ENCODE peak calls at places on chromosome 13, in nine cellular contexts. N is SJSA1, M is lung, U is heart right ventricle, P is IMR-90, L is upper lobe of right lung, W is HL-60, D is neuronal stem cell, Q is tibial nerve. E is an unnamed sample.

GRCh38 chr13:93217701-93218100 is 8.9 kb upstream of the GPC6 start:
- DNase-seq in N (no peak), M (no peak), U (no peak), P (no peak), L (no peak), W (no peak), D (no peak), Q (no peak), E (no peak)

GRCh38 chr13:80524447-80525215 is 183.7 kb upstream of the SPRY2 start:
- DNase-seq in N (no peak), M (no peak), U (no peak), P (no peak), L (no peak), W (no peak), D (no peak), Q (no peak), E (no peak)

GRCh38 chr13:34076943-34077703 is 259.2 kb downstream of the RFC3 start:
- DNase-seq in N (no peak), M (no peak), U (no peak), P (peak; percentile 1), L (no peak), W (no peak), D (no peak), Q (no peak), E (no peak)

GRCh38 chr13:111491659-111492058 is 171.2 kb downstream of the TEX29 start:
- DNase-seq in N (peak; percentile 40), M (no peak), U (no peak), P (no peak), L (peak; percentile 17), W (no peak), D (no peak), Q (no peak), E (no peak)

GRCh38 chr13:97317933-97318332 is 95.8 kb downstream of the MBNL2 start:
- DNase-seq in N (no peak), M (no peak), U (no peak), P (no peak), L (no peak), W (no peak), D (no peak), Q (no peak), E (no peak)

GRCh38 chr13:21429217-21429616 is 29.9 kb downstream of the ZDHHC20 start:
- DNase-seq in N (no peak), M (no peak), U (no peak), P (no peak), L (no peak), W (no peak), D (no peak), Q (no peak), E (no peak)

GRCh38 chr13:83184819-83185218 is 697.5 kb downstream of the SLITRK1 start:
- DNase-seq in N (no peak), M (no peak), U (no peak), P (peak; percentile 79), L (no peak), W (no peak), D (no peak), Q (no peak), E (no peak)

GRCh38 chr13:74187564-74187963 is 53.4 kb upstream of the KLF12 start:
- DNase-seq in N (no peak), M (no peak), U (no peak), P (peak; percentile 42), L (no peak), W (no peak), D (no peak), Q (no peak), E (no peak)

GRCh38 chr13:85497652-85498051 is 301.6 kb downstream of the SLITRK6 start:
- DNase-seq in N (peak; percentile 87), M (no peak), U (no peak), P (peak; percentile 97), L (no peak), W (no peak), D (no peak), Q (no peak), E (no peak)

GRCh38 chr13:45228002-45228401 is 27.2 kb upstream of the KCTD4 start:
- DNase-seq in N (no peak), M (no peak), U (no peak), P (no peak), L (no peak), W (no peak), D (no peak), Q (no peak), E (no peak)

GRCh38 chr13:55661505-55661904 is 1479.2 kb upstream of the PRR20A start:
- DNase-seq in N (no peak), M (no peak), U (no peak), P (no peak), L (no peak), W (no peak), D (no peak), Q (no peak), E (no peak)

GRCh38 chr13:85236431-85236830 is 562.8 kb downstream of the SLITRK6 start:
- DNase-seq in N (no peak), M (no peak), U (no peak), P (peak; percentile 54), L (no peak), W (no peak), D (no peak), Q (no peak), E (no peak)

GRCh38 chr13:39676315-39676876 is 20.9 kb downstream of the COG6 start:
- DNase-seq in N (no peak), M (no peak), U (peak; percentile 36), P (peak; percentile 39), L (no peak), W (peak; percentile 36), D (peak; percentile 15), Q (peak; percentile 73), E (no peak)

GRCh38 chr13:21435710-21436151 is 23.4 kb downstream of the ZDHHC20 start:
- DNase-seq in N (peak; percentile 51), M (peak; percentile 67), U (peak; percentile 70), P (peak; percentile 89), L (peak; percentile 67), W (peak; percentile 78), D (no peak), Q (peak; percentile 56), E (peak; percentile 4)

GRCh38 chr13:53052675-53053074 is 24.1 kb downstream of the OLFM4 start:
- DNase-seq in N (no peak), M (no peak), U (no peak), P (no peak), L (no peak), W (no peak), D (no peak), Q (no peak), E (no peak)

DNA sequence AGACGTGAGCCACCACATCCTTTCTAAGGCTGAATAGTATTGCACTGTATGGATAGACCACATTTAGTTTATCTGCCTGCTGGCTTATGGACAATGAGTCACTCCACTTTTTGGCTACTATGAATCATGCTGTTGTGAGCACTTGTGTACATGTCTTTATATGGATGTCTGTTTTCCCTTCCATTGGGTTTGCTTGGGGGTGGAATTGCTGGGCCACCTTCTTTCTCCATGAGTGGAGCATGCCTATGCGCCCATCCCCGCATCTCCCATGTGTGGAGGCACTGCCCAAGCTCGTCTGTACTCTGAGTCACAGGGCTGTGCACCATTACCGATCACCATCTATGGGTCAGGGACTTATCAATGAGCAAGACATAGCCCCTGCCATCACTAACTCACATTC is 127.2 kb upstream of the GJB6 start:
- DNase-seq in N (peak; percentile 76), M (no peak), U (no peak), P (peak; percentile 99), L (no peak), W (no peak), D (no peak), Q (no peak), E (no peak)
- H3K27ac ChIP-seq in N (no peak overlapping the region), M (no peak overlapping the region), U (no peak overlapping the region), P (peak overlapping the region; percentile 8), L (no peak overlapping the region), W (no peak overlapping the region), D (no peak overlapping the region), Q (no peak overlapping the region), E (no peak overlapping the region)

GRCh38 chr13:79211377-79211776 is 194.7 kb downstream of the RBM26 start:
- DNase-seq in N (no peak), M (no peak), U (no peak), P (no peak), L (no peak), W (no peak), D (no peak), Q (no peak), E (no peak)

DNA sequence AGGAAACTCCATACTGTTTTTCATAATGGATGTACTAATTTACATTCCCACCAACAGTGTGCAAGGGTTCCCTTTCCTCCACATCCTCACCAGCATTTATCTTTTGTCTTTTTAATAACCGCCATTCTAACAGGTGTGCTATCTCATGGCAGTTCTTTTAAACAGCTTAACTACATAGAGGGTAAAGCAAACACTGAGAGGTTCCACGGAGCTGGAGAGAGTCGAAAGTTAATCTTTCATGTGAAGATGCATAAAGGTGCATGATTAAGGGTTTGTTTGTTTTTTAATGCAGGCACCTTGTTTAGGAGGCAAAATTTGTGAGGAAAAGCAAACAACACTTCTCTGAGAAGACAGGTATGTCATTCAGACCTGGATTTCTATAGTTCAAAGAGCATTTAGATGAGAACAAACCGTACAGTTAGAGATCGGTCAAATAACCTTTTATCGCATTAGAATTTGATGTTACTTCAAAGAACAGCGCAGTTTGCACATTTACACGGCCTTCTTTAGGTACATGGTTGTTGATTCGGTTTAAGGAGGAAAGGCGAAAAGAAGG is 193.9 kb downstream of the RBM26 start:
- DNase-seq in N (no peak), M (no peak), U (no peak), P (no peak), L (no peak), W (no peak), D (no peak), Q (no peak), E (no peak)
- H3K27me3 ChIP-seq in N (peaks cover 3% of the 10 kb centered on the region), M (no peaks in the 10 kb centered on the region), U (no peaks in the 10 kb centered on the region), P (no peaks in the 10 kb centered on the region), L (no peaks in the 10 kb centered on the region), W (no peaks in the 10 kb centered on the region), D (no peaks in the 10 kb centered on the region), Q (no peaks in the 10 kb centered on the region), E (no peaks in the 10 kb centered on the region)

DNA sequence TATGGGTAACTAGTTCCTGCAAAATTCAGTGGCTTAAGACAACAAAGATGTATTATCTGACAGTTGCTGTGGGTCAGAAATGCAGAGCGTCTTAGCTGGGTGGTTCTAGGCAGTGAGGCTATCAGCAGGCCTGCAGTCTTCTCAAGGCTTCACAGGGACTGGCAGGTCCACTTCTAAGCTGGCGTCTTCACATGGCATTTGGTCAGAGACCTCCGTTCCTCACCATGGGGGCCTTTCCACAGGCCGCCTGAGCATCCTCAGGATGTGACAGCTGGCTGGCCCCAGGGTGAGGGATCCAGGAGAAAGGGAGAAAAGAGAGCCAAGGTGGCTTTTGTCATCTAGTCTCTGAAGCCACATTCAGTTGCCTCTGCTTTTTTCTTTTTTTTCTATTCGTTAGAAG is 50.4 kb downstream of the FGF14 start:
- DNase-seq in N (no peak), M (no peak), U (no peak), P (no peak), L (no peak), W (no peak), D (no peak), Q (no peak), E (no peak)
- H3K27ac ChIP-seq in N (no peak overlapping the region), M (no peak overlapping the region), U (no peak overlapping the region), P (no peak overlapping the region), L (no peak overlapping the region), W (no peak overlapping the region), D (no peak overlapping the region), Q (no peak overlapping the region), E (no peak overlapping the region)

DNA sequence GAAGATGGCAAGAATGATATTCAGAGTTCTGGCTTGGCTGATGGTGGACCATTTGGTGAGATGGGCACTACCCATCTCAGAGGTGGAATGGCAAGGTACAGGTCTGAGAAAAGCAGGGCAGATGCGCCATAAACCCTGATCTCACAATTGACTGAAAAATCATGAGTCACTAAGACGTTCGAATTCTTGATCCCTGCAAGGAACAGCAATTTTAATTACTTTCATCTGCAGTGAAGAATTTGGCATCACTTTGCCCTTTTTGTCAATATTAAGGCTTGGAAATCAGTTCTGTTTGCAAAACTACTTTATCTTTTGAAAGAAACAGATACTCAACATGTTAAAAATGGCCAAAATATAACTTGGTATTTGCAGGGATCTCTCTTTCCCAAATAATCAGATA is 38.1 kb downstream of the HTR2A start:
- DNase-seq in N (no peak), M (no peak), U (no peak), P (no peak), L (no peak), W (no peak), D (no peak), Q (no peak), E (no peak)
- H3K27me3 ChIP-seq in N (no peaks in the 10 kb centered on the region), M (no peaks in the 10 kb centered on the region), U (no peaks in the 10 kb centered on the region), P (peaks cover 18% of the 10 kb centered on the region), L (no peaks in the 10 kb centered on the region), W (peaks cover 5% of the 10 kb centered on the region), D (no peaks in the 10 kb centered on the region), Q (no peaks in the 10 kb centered on the region), E (no peaks in the 10 kb centered on the region)

E was measured in effector memory CD4-positive, alpha-beta T cell.